ENCODE peak calls at places on chromosome 4, in five cellular contexts. One of them, this sample, is unnamed.

GRCh38 chr4:7319024-7319423 is 115.7 kb downstream of the PSAPL1 start:
- DNase-seq in mesendoderm: no peak
- DNase-seq in neuronal stem cell: no peak
- DNase-seq in H9: no peak
- DNase-seq in H1: no peak
- DNase-seq in this sample: no peak

GRCh38 chr4:26522478-26522877 is 32.2 kb upstream of the CCKAR start:
- DNase-seq in neuronal stem cell: no peak
- DNase-seq in H9: no peak
- DNase-seq in mesendoderm: no peak
- DNase-seq in H1: no peak
- DNase-seq in this sample: peak; percentile 70

GRCh38 chr4:14958436-14958835 is 43.8 kb upstream of the CPEB2 start:
- DNase-seq in neuronal stem cell: no peak
- DNase-seq in H9: no peak
- DNase-seq in H1: no peak
- DNase-seq in mesendoderm: no peak
- DNase-seq in this sample: no peak

GRCh38 chr4:75769044-75769443 is 44.7 kb downstream of the USO1 start:
- DNase-seq in neuronal stem cell: no peak
- DNase-seq in H9: no peak
- DNase-seq in H1: no peak
- DNase-seq in mesendoderm: no peak
- DNase-seq in this sample: peak; percentile 33

GRCh38 chr4:170030121-170030520 is 3.9 kb upstream of the MFAP3L start:
- DNase-seq in H9: no peak
- DNase-seq in neuronal stem cell: no peak
- DNase-seq in H1: no peak
- DNase-seq in mesendoderm: no peak
- DNase-seq in this sample: no peak

GRCh38 chr4:83830138-83830537 is 294.2 kb downstream of the GPAT3 start:
- DNase-seq in H1: no peak
- DNase-seq in H9: no peak
- DNase-seq in mesendoderm: peak; percentile 91
- DNase-seq in neuronal stem cell: no peak
- DNase-seq in this sample: no peak

GRCh38 chr4:27624749-27625148 is 764.1 kb downstream of the STIM2 start:
- DNase-seq in H1: no peak
- DNase-seq in H9: no peak
- DNase-seq in mesendoderm: no peak
- DNase-seq in neuronal stem cell: no peak
- DNase-seq in this sample: no peak

GRCh38 chr4:6225469-6225868 is 25.1 kb upstream of the JAKMIP1 start:
- DNase-seq in mesendoderm: peak; percentile 89
- DNase-seq in H1: peak; percentile 85
- DNase-seq in H9: peak; percentile 62
- DNase-seq in neuronal stem cell: peak; percentile 58
- DNase-seq in this sample: peak; percentile 12

GRCh38 chr4:156173481-156173880 is 219.8 kb upstream of the CTSO start:
- DNase-seq in mesendoderm: no peak
- DNase-seq in neuronal stem cell: no peak
- DNase-seq in H9: no peak
- DNase-seq in H1: no peak
- DNase-seq in this sample: no peak

GRCh38 chr4:155478336-155478825 is 101.6 kb upstream of the MAP9 start:
- DNase-seq in neuronal stem cell: no peak
- DNase-seq in H1: no peak
- DNase-seq in H9: no peak
- DNase-seq in mesendoderm: no peak
- DNase-seq in this sample: peak; percentile 41

GRCh38 chr4:73816814-73817213 is 19.7 kb upstream of the CXCL6 start:
- DNase-seq in mesendoderm: no peak
- DNase-seq in H1: no peak
- DNase-seq in H9: no peak
- DNase-seq in neuronal stem cell: no peak
- DNase-seq in this sample: peak; percentile 89

GRCh38 chr4:110202024-110202423 is 3.6 kb upstream of the ELOVL6 start:
- DNase-seq in H9: no peak
- DNase-seq in neuronal stem cell: no peak
- DNase-seq in H1: no peak
- DNase-seq in mesendoderm: no peak
- DNase-seq in this sample: no peak

GRCh38 chr4:81747242-81747930 is 275.7 kb upstream of the RASGEF1B start:
- DNase-seq in H9: no peak
- DNase-seq in mesendoderm: no peak
- DNase-seq in neuronal stem cell: no peak
- DNase-seq in H1: no peak
- DNase-seq in this sample: no peak

GRCh38 chr4:38856524-38857337 is at the start of gene TLR6:
- DNase-seq in H1: peak; percentile 63
- DNase-seq in neuronal stem cell: peak; percentile 29
- DNase-seq in H9: peak; percentile 41
- DNase-seq in mesendoderm: peak; percentile 84
- DNase-seq in this sample: peak; percentile 68

DNA sequence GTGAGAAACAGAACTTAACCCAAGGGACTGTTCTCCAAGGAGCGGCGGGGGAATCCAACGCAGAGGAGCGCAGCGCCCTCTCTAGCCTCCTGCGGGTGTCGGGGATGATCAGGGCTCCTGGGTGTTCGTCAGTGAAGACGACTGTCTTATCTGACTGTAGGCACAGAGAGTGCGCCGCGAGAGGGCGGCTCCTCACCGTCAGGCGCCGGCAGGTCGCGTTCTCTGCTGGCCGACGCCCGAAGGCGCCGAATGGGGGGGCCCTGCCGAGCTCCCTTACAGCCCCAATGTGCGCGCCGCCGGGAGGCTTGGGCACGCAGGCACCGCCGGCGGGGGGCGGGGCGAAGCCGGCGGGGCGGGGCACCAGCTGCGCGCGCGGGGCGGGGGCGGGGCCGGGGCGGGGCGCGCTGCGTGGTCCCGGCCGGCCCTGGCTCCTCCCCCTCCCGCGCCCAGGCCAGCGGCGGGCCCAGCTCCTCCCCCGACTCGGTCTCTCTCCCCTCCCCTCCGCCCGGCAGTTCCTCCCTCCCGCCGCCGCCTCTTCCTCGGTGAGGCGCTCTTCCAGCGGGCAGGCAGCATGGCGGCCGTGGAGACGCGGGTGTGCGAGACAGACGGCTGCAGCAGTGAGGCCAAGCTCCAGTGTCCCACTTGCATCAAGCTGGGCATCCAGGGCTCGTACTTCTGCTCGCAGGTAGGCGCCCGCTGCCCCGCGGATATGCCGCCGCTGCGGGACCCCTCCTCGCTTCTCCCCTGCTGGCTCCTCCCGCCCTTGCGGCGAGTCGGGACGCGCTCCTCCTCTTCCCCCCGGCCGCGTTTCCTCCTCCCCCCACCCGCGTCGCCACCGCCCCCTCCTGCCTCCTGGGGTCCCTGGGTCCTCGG is at the start of gene METAP1:
- DNase-seq in neuronal stem cell: peak; percentile 91
- DNase-seq in mesendoderm: peak; percentile 98
- DNase-seq in H1: peak; percentile 87
- DNase-seq in H9: peak; percentile 97
- DNase-seq in this sample: peak; percentile 92
- H3K23ac ChIP-seq in neuronal stem cell: peak within 1 kb of the TSS; percentile 100
- H3K23ac ChIP-seq in mesendoderm: peak within 1 kb of the TSS; percentile 26
- H3K23ac ChIP-seq in H1: no peak within 1 kb of the TSS
- H3K23ac ChIP-seq in H9: no peak within 1 kb of the TSS
- H3K23ac ChIP-seq in this sample: peak within 1 kb of the TSS; percentile 99

DNA sequence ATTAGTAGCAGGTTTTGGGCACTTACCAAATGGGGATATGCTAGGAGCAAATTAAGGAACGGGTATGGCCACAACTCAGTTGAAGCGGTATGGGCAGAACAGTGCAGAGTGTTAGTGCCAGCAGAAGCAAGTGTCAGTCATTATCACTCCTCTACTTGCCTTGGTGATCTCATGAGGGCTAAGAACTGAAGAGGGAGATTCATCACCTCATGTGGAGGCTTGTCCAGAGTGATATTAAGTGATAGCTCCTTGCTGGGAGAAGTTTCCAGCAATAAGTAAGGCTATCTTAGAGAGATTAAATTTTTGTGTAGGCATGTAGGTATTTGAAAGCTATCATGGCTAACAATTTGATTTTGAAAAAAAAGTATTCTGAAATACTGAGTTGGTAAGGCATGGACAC is 615.4 kb upstream of the SMIM31 start:
- DNase-seq in neuronal stem cell: no peak
- DNase-seq in H9: no peak
- DNase-seq in H1: no peak
- DNase-seq in mesendoderm: no peak
- DNase-seq in this sample: no peak
- H3K23ac ChIP-seq in neuronal stem cell: no peak overlapping the region
- H3K23ac ChIP-seq in H9: no peak overlapping the region
- H3K23ac ChIP-seq in H1: no peak overlapping the region
- H3K23ac ChIP-seq in mesendoderm: no peak overlapping the region
- H3K23ac ChIP-seq in this sample: no peak overlapping the region

GRCh38 chr4:1169171-1169671 is 3.2 kb downstream of the SPON2 start:
- DNase-seq in neuronal stem cell: no peak
- DNase-seq in mesendoderm: no peak
- DNase-seq in H9: no peak
- DNase-seq in H1: no peak
- DNase-seq in this sample: no peak
- H3K23ac ChIP-seq in neuronal stem cell: peak overlapping the region; percentile 89
- H3K23ac ChIP-seq in mesendoderm: no peak overlapping the region
- H3K23ac ChIP-seq in H9: no peak overlapping the region
- H3K23ac ChIP-seq in H1: no peak overlapping the region
- H3K23ac ChIP-seq in this sample: no peak overlapping the region

GRCh38 chr4:78533854-78534253 is 17.7 kb upstream of the ANXA3 start:
- DNase-seq in neuronal stem cell: no peak
- DNase-seq in H1: no peak
- DNase-seq in mesendoderm: no peak
- DNase-seq in H9: no peak
- DNase-seq in this sample: no peak
- H3K23ac ChIP-seq in neuronal stem cell: no peak overlapping the region
- H3K23ac ChIP-seq in H1: no peak overlapping the region
- H3K23ac ChIP-seq in mesendoderm: no peak overlapping the region
- H3K23ac ChIP-seq in H9: no peak overlapping the region
- H3K23ac ChIP-seq in this sample: no peak overlapping the region

DNA sequence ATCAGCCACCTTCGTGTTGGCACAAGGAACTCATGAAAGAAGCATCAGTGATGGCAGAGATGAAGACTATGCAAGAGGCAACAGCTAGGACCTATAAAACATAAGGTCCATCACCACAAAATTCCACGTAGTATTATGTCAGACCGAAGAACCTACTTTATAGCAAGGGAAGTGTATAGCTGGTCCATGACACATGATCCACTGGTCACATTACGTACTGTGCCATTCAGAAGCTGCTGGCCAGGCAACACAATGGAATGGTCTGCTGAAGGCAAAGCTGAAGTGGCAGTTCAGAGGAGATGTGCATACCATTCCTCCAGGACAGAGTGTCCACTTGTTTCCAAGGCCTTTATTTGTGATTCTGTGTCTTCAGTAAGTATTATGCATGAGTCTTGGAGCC is 215.6 kb upstream of the UGT8 start:
- DNase-seq in H1: no peak
- DNase-seq in neuronal stem cell: no peak
- DNase-seq in mesendoderm: no peak
- DNase-seq in H9: no peak
- DNase-seq in this sample: peak; percentile 16
- H3K23ac ChIP-seq in H1: no peak overlapping the region
- H3K23ac ChIP-seq in neuronal stem cell: no peak overlapping the region
- H3K23ac ChIP-seq in mesendoderm: no peak overlapping the region
- H3K23ac ChIP-seq in H9: no peak overlapping the region
- H3K23ac ChIP-seq in this sample: peak overlapping the region; percentile 22

This sample was measured in IMR-90.